ENCODE peak calls at places on chromosomes 13 and 19, in six cellular contexts. Y is neuronal stem cell, P is IMR-90, C is mesenchymal stem cell, B is trophoblast cell, X is H1. H is an unnamed sample.

GRCh38 chr19:19230999-19231398 is 19.2 kb downstream of the NCAN start:
- DNase-seq in B (no peak), C (no peak), Y (no peak), X (no peak), P (no peak), H (no peak)

GRCh38 chr19:27765397-27765796 is 1447.6 kb downstream of the UQCRFS1 start:
- DNase-seq in P (no peak), X (no peak), Y (no peak), C (no peak), B (no peak), H (peak; percentile 4)

GRCh38 chr19:28430214-28430613 is 782.7 kb downstream of the UQCRFS1 start:
- DNase-seq in C (no peak), Y (no peak), P (no peak), B (no peak), X (peak; percentile 11), H (no peak)

GRCh38 chr13:79468402-79468801 is 12.6 kb upstream of the NDFIP2 start:
- DNase-seq in P (no peak), Y (no peak), X (no peak), B (no peak), C (no peak), H (no peak)

GRCh38 chr19:19591133-19591825 is 27.2 kb downstream of the PBX4 start:
- DNase-seq in B (peak; percentile 69), C (peak; percentile 99), X (no peak), Y (no peak), P (peak; percentile 99), H (peak; percentile 50)

GRCh38 chr13:95497307-95497943 is 55.1 kb upstream of the CLDN10 start:
- DNase-seq in P (no peak), Y (no peak), X (no peak), C (no peak), B (no peak), H (no peak)

GRCh38 chr13:109654341-109655205 is 131.8 kb downstream of the IRS2 start:
- DNase-seq in C (peak; percentile 55), B (no peak), X (no peak), P (no peak), Y (no peak), H (no peak)

GRCh38 chr13:89857502-89857901 is 1490.0 kb upstream of the MIR17HG start:
- DNase-seq in X (no peak), P (no peak), B (no peak), Y (no peak), C (no peak), H (no peak)

GRCh38 chr13:26941345-26942174 is 181.0 kb upstream of the GPR12 start:
- DNase-seq in C (peak; percentile 92), B (peak; percentile 6), Y (no peak), P (peak; percentile 91), X (no peak), H (no peak)

GRCh38 chr13:71760226-71760591 is 106.8 kb downstream of the DACH1 start:
- DNase-seq in P (no peak), Y (no peak), C (no peak), B (no peak), X (no peak), H (no peak)

GRCh38 chr13:27425918-27426630 is 1.7 kb downstream of the GTF3A start:
- DNase-seq in Y (no peak), P (peak; percentile 69), C (peak; percentile 87), B (peak; percentile 31), X (peak; percentile 55), H (peak; percentile 70)

GRCh38 chr19:16367269-16367683 is 42.6 kb downstream of the KLF2 start:
- DNase-seq in C (no peak), P (no peak), X (no peak), Y (no peak), B (no peak), H (no peak)

GRCh38 chr13:107680115-107680514 is 535.2 kb downstream of the LIG4 start:
- DNase-seq in B (no peak), P (peak; percentile 28), X (no peak), Y (no peak), C (no peak), H (no peak)

GRCh38 chr19:39603825-39604224 is 1.5 kb downstream of the LGALS13 start:
- DNase-seq in X (no peak), B (no peak), C (no peak), Y (no peak), P (no peak), H (no peak)

GRCh38 chr19:16258440-16258903 is 60.8 kb downstream of the AP1M1 start:
- DNase-seq in P (no peak), B (no peak), Y (no peak), X (no peak), C (no peak), H (no peak)

GRCh38 chr19:38506723-38507550 is 73.4 kb downstream of the RYR1 start:
- DNase-seq in C (peak; percentile 74), B (peak; percentile 52), P (no peak), X (peak; percentile 99), Y (peak; percentile 48), H (peak; percentile 98)

GRCh38 chr19:36120092-36120983 is 5.1 kb downstream of the TBCB start:
- DNase-seq in Y (no peak), B (no peak), X (no peak), P (no peak), C (no peak), H (no peak)

GRCh38 chr19:15829277-15829770 is 13.9 kb upstream of the OR10H1 start:
- DNase-seq in P (no peak), Y (no peak), B (no peak), C (no peak), X (no peak), H (no peak)

GRCh38 chr13:59906413-59907027 is 257.2 kb downstream of the DIAPH3 start:
- DNase-seq in Y (no peak), B (no peak), X (no peak), C (peak; percentile 44), P (peak; percentile 58), H (no peak)

GRCh38 chr19:13790354-13790753 is 4.9 kb upstream of the ZSWIM4 start:
- DNase-seq in X (no peak), C (no peak), B (peak; percentile 94), P (no peak), Y (no peak), H (no peak)

GRCh38 chr19:49512970-49513745 is 697 bp downstream of the FCGRT start:
- DNase-seq in Y (peak; percentile 53), B (peak; percentile 18), X (peak; percentile 81), C (peak; percentile 40), P (no peak), H (peak; percentile 82)

GRCh38 chr19:4295972-4296771 is 6.0 kb downstream of the TMIGD2 start:
- DNase-seq in P (no peak), X (no peak), Y (no peak), C (no peak), B (no peak), H (peak; percentile 63)

GRCh38 chr13:36352350-36352749 is 6.2 kb upstream of the SPART start:
- DNase-seq in B (no peak), X (no peak), C (peak; percentile 21), Y (no peak), P (peak; percentile 33), H (no peak)

GRCh38 chr13:110323172-110323851 is 16.2 kb downstream of the COL4A2 start:
- DNase-seq in Y (no peak), C (peak; percentile 81), P (peak; percentile 96), X (no peak), B (peak; percentile 74), H (peak; percentile 40)

GRCh38 chr13:21230516-21230915 is 54.1 kb downstream of the MRPL57 start:
- DNase-seq in X (no peak), Y (no peak), P (no peak), B (no peak), C (no peak), H (no peak)

GRCh38 chr19:10503002-10503789 is at the start of gene KEAP1:
- DNase-seq in C (peak; percentile 54), P (no peak), Y (peak; percentile 50), X (peak; percentile 82), B (peak; percentile 52), H (peak; percentile 55)

GRCh38 chr19:34999498-35000337 is at the start of gene GRAMD1A:
- DNase-seq in B (peak; percentile 75), X (peak; percentile 89), Y (peak; percentile 82), P (peak; percentile 80), C (peak; percentile 90), H (peak; percentile 86)
- H2BK120ac ChIP-seq in B (peak within 1 kb of the TSS; percentile 72), X (peak within 1 kb of the TSS; percentile 86), Y (no peak within 1 kb of the TSS), P (peak within 1 kb of the TSS; percentile 58), C (peak within 1 kb of the TSS; percentile 90), H (no peak within 1 kb of the TSS)

GRCh38 chr19:720691-721160 is 12.0 kb downstream of the PALM start:
- DNase-seq in X (peak; percentile 68), Y (no peak), P (no peak), B (no peak), C (no peak), H (no peak)
- H4K91ac ChIP-seq in X (no peak overlapping the region), Y (no peak overlapping the region), P (no peak overlapping the region), B (no peak overlapping the region), C (peak overlapping the region; percentile 75), H (no peak overlapping the region)

GRCh38 chr13:33637978-33638743 is 179.8 kb upstream of the RFC3 start:
- DNase-seq in P (peak; percentile 49), Y (no peak), B (no peak), X (no peak), C (peak; percentile 37), H (no peak)

GRCh38 chr13:33640832-33641231 is 177.1 kb upstream of the RFC3 start:
- DNase-seq in X (no peak), Y (no peak), P (peak; percentile 18), B (peak; percentile 74), C (peak; percentile 56), H (no peak)

GRCh38 chr13:33639158-33639557 is 178.8 kb upstream of the RFC3 start:
- DNase-seq in X (no peak), Y (no peak), P (peak; percentile 44), C (peak; percentile 94), B (peak; percentile 77), H (no peak)

GRCh38 chr13:33636955-33637670 is 180.8 kb upstream of the RFC3 start:
- DNase-seq in B (no peak), X (no peak), C (no peak), Y (no peak), P (peak; percentile 8), H (no peak)

DNA sequence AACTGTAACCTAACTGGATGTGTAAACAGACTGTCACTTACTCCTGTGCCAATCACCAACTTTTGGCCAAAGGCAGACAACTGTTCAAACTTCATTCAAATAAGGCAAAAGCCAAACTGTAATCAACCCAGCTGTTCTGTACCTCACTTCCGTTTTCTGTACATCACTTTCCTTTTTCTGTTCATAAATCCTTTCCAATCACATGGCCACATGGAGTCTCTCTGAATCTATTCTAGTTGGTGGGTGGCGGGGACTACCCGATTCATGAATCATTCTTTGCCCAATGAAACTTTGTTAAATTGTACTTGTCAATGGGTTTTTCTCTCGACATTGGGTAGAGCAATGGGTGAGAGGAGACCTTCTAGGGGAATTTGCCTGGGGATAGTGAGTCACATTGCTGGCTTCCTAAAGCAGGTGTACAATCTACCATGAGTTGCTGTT is 178.3 kb upstream of the RFC3 start:
- DNase-seq in X (no peak), Y (no peak), C (no peak), B (peak; percentile 87), P (no peak), H (no peak)
- H2BK120ac ChIP-seq in X (no peak overlapping the region), Y (no peak overlapping the region), C (peak overlapping the region; percentile 50), B (no peak overlapping the region), P (peak overlapping the region; percentile 43), H (no peak overlapping the region)

DNA sequence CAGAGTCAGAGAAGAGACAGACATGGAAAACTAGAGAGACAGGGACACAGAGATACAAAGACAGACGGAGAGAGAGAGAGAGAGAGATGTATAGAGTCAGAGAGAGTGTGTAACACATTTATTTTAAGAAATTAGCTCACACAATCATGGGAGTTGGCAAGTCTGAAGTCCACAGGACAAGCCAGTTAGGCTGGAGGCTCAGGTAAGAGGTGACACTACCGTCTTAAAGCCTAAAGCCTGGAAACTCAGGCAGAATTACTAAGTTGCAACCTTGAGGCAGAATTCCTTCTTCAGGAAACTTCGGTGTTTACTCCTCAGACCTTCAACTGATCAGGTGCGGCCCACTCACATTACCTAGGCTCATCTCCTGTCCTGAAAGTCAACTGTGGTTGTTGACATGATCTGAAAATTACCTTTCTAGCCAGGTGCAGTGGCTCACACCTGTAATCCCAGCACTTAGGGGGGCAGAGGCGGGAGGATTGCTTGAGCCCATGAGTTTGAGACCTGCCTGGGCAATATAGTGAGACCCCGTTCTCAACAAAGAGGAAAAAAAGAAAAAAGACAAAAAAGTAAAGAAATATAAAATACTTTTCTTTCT is 2.8 kb upstream of the TNFSF14 start:
- DNase-seq in P (no peak), B (no peak), C (no peak), Y (no peak), X (no peak), H (no peak)
- H4K91ac ChIP-seq in P (no peak overlapping the region), B (no peak overlapping the region), C (no peak overlapping the region), Y (no peak overlapping the region), X (no peak overlapping the region), H (no peak overlapping the region)

H was measured in H9.